ENCODE peak calls at places on chromosomes 1 and 21, in seven cellular contexts. T is K562, Q is HCT116, K is SK-N-SH, C is GM12878, I is H1, F is HepG2. X is an unnamed sample.

GRCh38 chr1:224456637-224456953 is 22.0 kb upstream of the WDR26 start:
- DNase-seq in T (no peak), Q (no peak), K (no peak), C (no peak), I (no peak), F (no peak), X (no peak)

GRCh38 chr1:23574265-23574754 is 15.0 kb upstream of the ID3 start:
- DNase-seq in T (no peak), Q (no peak), K (no peak), C (peak), I (no peak), F (no peak), X (no peak)

GRCh38 chr1:31435471-31436409 is 22.7 kb downstream of the SERINC2 start:
- DNase-seq in T (no peak), Q (no peak), K (no peak), C (no peak), I (no peak), F (no peak), X (no peak)

GRCh38 chr1:2494323-2494693 is 18.2 kb downstream of the PLCH2 start:
- DNase-seq in T (no peak), Q (peak), K (no peak), C (no peak), I (no peak), F (peak), X (peak)

GRCh38 chr1:42777860-42778259 is 6.9 kb upstream of the TMEM269 start:
- DNase-seq in T (peak), Q (no peak), K (peak), C (no peak), I (peak), F (peak), X (peak)

GRCh38 chr1:22747021-22747734 is 36.5 kb downstream of the EPHB2 start:
- DNase-seq in T (no peak), Q (no peak), K (no peak), C (no peak), I (no peak), F (no peak), X (no peak)

GRCh38 chr1:7580923-7581753 is 190.0 kb upstream of the VAMP3 start:
- DNase-seq in T (no peak), Q (no peak), K (no peak), C (no peak), I (no peak), F (no peak), X (no peak)

GRCh38 chr1:181646723-181647122 is 163.4 kb downstream of the CACNA1E start:
- DNase-seq in T (no peak), Q (no peak), K (no peak), C (no peak), I (no peak), F (no peak), X (no peak)

GRCh38 chr21:45306832-45307571 is 19.3 kb upstream of the POFUT2 start:
- DNase-seq in T (peak), Q (no peak), K (no peak), C (no peak), I (no peak), F (peak), X (no peak)

GRCh38 chr21:46256501-46256994 is 28.0 kb upstream of the LSS start:
- DNase-seq in T (no peak), Q (no peak), K (no peak), C (no peak), I (no peak), F (no peak), X (no peak)

GRCh38 chr21:31180256-31181088 is 142.2 kb upstream of the KRTAP19-8 start:
- DNase-seq in T (peak), Q (peak), K (peak), C (no peak), I (no peak), F (peak), X (peak)

GRCh38 chr1:115076384-115076906 is 12.9 kb downstream of the TSPAN2 start:
- DNase-seq in T (no peak), Q (no peak), K (no peak), C (no peak), I (no peak), F (no peak), X (no peak)

GRCh38 chr1:6220236-6220635 is 14.3 kb downstream of the RNF207 start:
- DNase-seq in T (no peak), Q (peak), K (no peak), C (no peak), I (no peak), F (no peak), X (peak)

GRCh38 chr1:172005856-172006255 is 164.6 kb downstream of the DNM3 start:
- DNase-seq in T (no peak), Q (no peak), K (no peak), C (no peak), I (no peak), F (peak), X (no peak)

GRCh38 chr1:155002479-155003226 is at the start of gene ZBTB7B:
- DNase-seq in T (peak), Q (no peak), K (no peak), C (no peak), I (no peak), F (no peak), X (no peak)

GRCh38 chr1:200681231-200681630 is 11.5 kb upstream of the DDX59 start:
- DNase-seq in T (no peak), Q (no peak), K (no peak), C (no peak), I (no peak), F (no peak), X (no peak)

GRCh38 chr1:241942738-241943137 is 14.8 kb upstream of the BECN2 start:
- DNase-seq in T (no peak), Q (no peak), K (no peak), C (no peak), I (no peak), F (no peak), X (no peak)

GRCh38 chr1:85438353-85438752 is 26.6 kb downstream of the DDAH1 start:
- DNase-seq in T (no peak), Q (no peak), K (no peak), C (no peak), I (no peak), F (peak), X (no peak)

GRCh38 chr1:69567847-69568434 is at the start of gene LRRC7:
- DNase-seq in T (peak), Q (no peak), K (peak), C (no peak), I (peak), F (no peak), X (peak)

GRCh38 chr1:77687519-77687906 is 5.1 kb upstream of the ZZZ3 start:
- DNase-seq in T (no peak), Q (peak), K (no peak), C (no peak), I (peak), F (peak), X (no peak)

GRCh38 chr21:15455819-15456462 is 273.8 kb upstream of the USP25 start:
- DNase-seq in T (no peak), Q (no peak), K (no peak), C (no peak), I (no peak), F (peak), X (no peak)

GRCh38 chr1:7265771-7266371 is 480.6 kb downstream of the CAMTA1 start:
- DNase-seq in T (no peak), Q (peak), K (peak), C (no peak), I (peak), F (peak), X (no peak)

GRCh38 chr1:87084247-87084836 is 169.9 kb downstream of the HS2ST1 start:
- DNase-seq in T (no peak), Q (peak), K (peak), C (no peak), I (no peak), F (peak), X (no peak)

GRCh38 chr1:181453541-181454201 is 29.6 kb upstream of the CACNA1E start:
- DNase-seq in T (no peak), Q (no peak), K (no peak), C (no peak), I (peak), F (no peak), X (no peak)

GRCh38 chr1:226938903-226939438 is 1.1 kb upstream of the COQ8A start:
- DNase-seq in T (no peak), Q (no peak), K (no peak), C (no peak), I (no peak), F (peak), X (no peak)

GRCh38 chr1:56958526-56958925 is 7.3 kb downstream of the C8B start:
- DNase-seq in T (no peak), Q (no peak), K (peak), C (no peak), I (no peak), F (no peak), X (no peak)

GRCh38 chr1:59163268-59164092 is 133.4 kb upstream of the FGGY start:
- DNase-seq in T (no peak), Q (no peak), K (no peak), C (no peak), I (no peak), F (no peak), X (no peak)

GRCh38 chr1:177448652-177449351 is 278.0 kb downstream of the BRINP2 start:
- DNase-seq in T (no peak), Q (no peak), K (no peak), C (no peak), I (no peak), F (no peak), X (no peak)

GRCh38 chr1:98672184-98672583 is 10.7 kb downstream of the SNX7 start:
- DNase-seq in T (no peak), Q (no peak), K (peak), C (no peak), I (no peak), F (no peak), X (no peak)

GRCh38 chr1:97488505-97488904 is 432.3 kb downstream of the DPYD start:
- DNase-seq in T (no peak), Q (no peak), K (no peak), C (no peak), I (no peak), F (no peak), X (peak)

GRCh38 chr1:112532074-112532473 is 23.3 kb downstream of the WNT2B start:
- DNase-seq in T (no peak), Q (no peak), K (no peak), C (no peak), I (no peak), F (no peak), X (no peak)

GRCh38 chr1:66288048-66288447 is 245.9 kb upstream of the SGIP1 start:
- DNase-seq in T (no peak), Q (no peak), K (no peak), C (no peak), I (no peak), F (no peak), X (no peak)

GRCh38 chr1:35642472-35642955 is 1.2 kb upstream of the PSMB2 start:
- DNase-seq in T (peak), Q (no peak), K (no peak), C (no peak), I (no peak), F (no peak), X (no peak)

GRCh38 chr1:231194476-231194842 is 32.6 kb downstream of the TRIM67 start:
- DNase-seq in T (no peak), Q (no peak), K (no peak), C (no peak), I (no peak), F (no peak), X (no peak)

GRCh38 chr1:231196728-231197127 is 34.9 kb downstream of the TRIM67 start:
- DNase-seq in T (no peak), Q (no peak), K (no peak), C (no peak), I (no peak), F (no peak), X (no peak)

GRCh38 chr1:231193710-231194340 is 32.0 kb downstream of the TRIM67 start:
- DNase-seq in T (no peak), Q (no peak), K (no peak), C (no peak), I (no peak), F (no peak), X (peak)

GRCh38 chr1:231194843-231195516 is 33.1 kb downstream of the TRIM67 start:
- DNase-seq in T (no peak), Q (no peak), K (no peak), C (no peak), I (no peak), F (peak), X (no peak)

GRCh38 chr1:231196307-231196706 is 34.4 kb downstream of the TRIM67 start:
- DNase-seq in T (no peak), Q (no peak), K (no peak), C (no peak), I (no peak), F (no peak), X (no peak)
- TF ChIP-seq JUND in T (no peak), Q (no peak), K (no peak), C (no peak), I (no peak), F (no peak), X (no peak)

GRCh38 chr1:202683029-202683428 is 27.2 kb downstream of the SYT2 start:
- DNase-seq in T (no peak), Q (no peak), K (no peak), C (no peak), I (no peak), F (no peak), X (no peak)
- TF ChIP-seq JUND in T (no peak), Q (no peak), K (no peak), C (no peak), I (no peak), F (no peak), X (no peak)

GRCh38 chr1:202798260-202798659 is 10.0 kb downstream of the KDM5B start:
- DNase-seq in T (no peak), Q (no peak), K (no peak), C (no peak), I (no peak), F (no peak), X (no peak)
- TF ChIP-seq JUND in T (no peak), Q (no peak), K (no peak), C (no peak), I (no peak), F (no peak), X (no peak)

GRCh38 chr1:205263580-205264190 is 35.9 kb downstream of the TMCC2 start:
- DNase-seq in T (no peak), Q (no peak), K (no peak), C (no peak), I (no peak), F (no peak), X (no peak)
- TF ChIP-seq JUND in T (peak), Q (no peak), K (no peak), C (no peak), I (no peak), F (no peak), X (no peak)

GRCh38 chr1:15154480-15155036 is 1.0 kb downstream of the TMEM51 start:
- DNase-seq in T (peak), Q (no peak), K (peak), C (no peak), I (peak), F (no peak), X (no peak)
- TF ChIP-seq JUND in T (no peak), Q (no peak), K (no peak), C (no peak), I (no peak), F (no peak), X (no peak)

GRCh38 chr1:29355375-29355774 is 119.1 kb downstream of the PTPRU start:
- DNase-seq in T (no peak), Q (no peak), K (no peak), C (no peak), I (no peak), F (no peak), X (no peak)
- TF ChIP-seq JUND in T (no peak), Q (no peak), K (no peak), C (no peak), I (no peak), F (no peak), X (no peak)